ENCODE peak calls at places on chromosomes 12 and 14, in four cellular contexts. R is fibroblast of lung, P is GM23338, W is adipocyte. U is an unnamed sample.

GRCh38 chr14:104864267-104865068 is 600 bp upstream of the CEP170B start:
- DNase-seq in P (peak; percentile 96), R (no peak), W (peak; percentile 46), U (no peak)

GRCh38 chr12:12008232-12008850 is 62.4 kb upstream of the BCL2L14 start:
- DNase-seq in W (no peak), R (peak; percentile 47), P (peak; percentile 41), U (no peak)

GRCh38 chr14:104461676-104462443 is 117.7 kb upstream of the C14orf180 start:
- DNase-seq in R (no peak), W (no peak), P (peak; percentile 45), U (no peak)

GRCh38 chr12:65668981-65669695 is 155.1 kb upstream of the HMGA2 start:
- DNase-seq in R (peak; percentile 23), W (no peak), P (no peak), U (no peak)

GRCh38 chr14:30445852-30446251 is 113.1 kb upstream of the G2E3 start:
- DNase-seq in R (no peak), P (no peak), W (no peak), U (no peak)

GRCh38 chr12:102061556-102062418 is at the start of gene WASHC3:
- DNase-seq in P (peak; percentile 98), R (peak; percentile 91), W (peak; percentile 99), U (peak; percentile 63)

GRCh38 chr14:98231210-98231609 is 1040.8 kb downstream of the BCL11B start:
- DNase-seq in W (no peak), P (no peak), R (no peak), U (no peak)

GRCh38 chr12:29160230-29160629 is 11.2 kb downstream of the FAR2 start:
- DNase-seq in P (no peak), W (no peak), R (no peak), U (no peak)

GRCh38 chr14:102215071-102215470 is 75.4 kb downstream of the WDR20 start:
- DNase-seq in W (no peak), R (peak; percentile 88), P (no peak), U (no peak)

GRCh38 chr14:76947838-76948184 is 80.7 kb downstream of the IRF2BPL start:
- DNase-seq in W (no peak), R (no peak), P (no peak), U (no peak)
- H3K4me3 ChIP-seq in W (peak overlapping the region; percentile 23), R (no peak overlapping the region), P (peak overlapping the region; percentile 48), U (no peak overlapping the region)

GRCh38 chr12:112241176-112241575 is 115.8 kb downstream of the TRAFD1 start:
- DNase-seq in W (no peak), P (no peak), R (no peak), U (no peak)

GRCh38 chr12:112239881-112240280 is 114.5 kb downstream of the TRAFD1 start:
- DNase-seq in P (no peak), R (no peak), W (no peak), U (no peak)

GRCh38 chr12:112239020-112239419 is 113.7 kb downstream of the TRAFD1 start:
- DNase-seq in R (no peak), P (no peak), W (no peak), U (no peak)

DNA sequence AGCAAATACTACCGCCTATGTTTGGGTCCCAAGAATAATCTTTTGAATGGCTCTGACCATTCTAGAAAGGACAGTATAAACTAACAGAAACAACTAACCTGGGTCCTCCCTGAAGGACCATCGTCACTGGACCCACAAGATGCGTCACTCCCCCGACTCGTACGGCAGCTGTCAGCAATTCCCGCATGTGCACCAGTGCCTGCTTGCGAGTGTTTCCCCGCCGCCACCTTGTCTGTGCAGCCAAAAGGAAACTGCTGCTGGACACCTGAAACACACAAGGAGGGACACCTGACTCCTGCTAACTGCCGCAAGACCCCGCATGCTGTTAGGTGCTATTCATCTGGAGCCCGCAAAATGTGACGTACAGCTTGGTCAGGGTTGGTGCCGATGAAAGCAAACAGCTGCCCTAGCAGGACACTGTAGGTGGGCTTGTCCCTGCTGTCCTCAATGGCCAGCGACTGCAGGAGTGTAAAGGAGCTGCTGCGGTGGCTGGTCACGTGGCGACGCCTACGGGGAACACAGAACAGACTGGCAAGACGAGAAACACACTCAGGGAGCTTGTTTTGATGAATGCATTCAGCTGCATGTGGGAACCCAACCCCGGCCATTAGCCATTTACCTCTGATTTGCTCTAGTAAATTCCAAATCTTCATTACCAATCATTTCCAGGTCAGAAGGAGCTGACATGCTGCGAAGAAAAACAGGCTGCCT is 118.0 kb downstream of the TRAFD1 start:
- DNase-seq in P (no peak), R (no peak), W (no peak), U (no peak)
- H3K36me3 ChIP-seq in P (peaks cover 16% of the 10 kb centered on the region), R (peaks cover 12% of the 10 kb centered on the region), W (peaks cover 50% of the 10 kb centered on the region), U (peaks cover 7% of the 10 kb centered on the region)

DNA sequence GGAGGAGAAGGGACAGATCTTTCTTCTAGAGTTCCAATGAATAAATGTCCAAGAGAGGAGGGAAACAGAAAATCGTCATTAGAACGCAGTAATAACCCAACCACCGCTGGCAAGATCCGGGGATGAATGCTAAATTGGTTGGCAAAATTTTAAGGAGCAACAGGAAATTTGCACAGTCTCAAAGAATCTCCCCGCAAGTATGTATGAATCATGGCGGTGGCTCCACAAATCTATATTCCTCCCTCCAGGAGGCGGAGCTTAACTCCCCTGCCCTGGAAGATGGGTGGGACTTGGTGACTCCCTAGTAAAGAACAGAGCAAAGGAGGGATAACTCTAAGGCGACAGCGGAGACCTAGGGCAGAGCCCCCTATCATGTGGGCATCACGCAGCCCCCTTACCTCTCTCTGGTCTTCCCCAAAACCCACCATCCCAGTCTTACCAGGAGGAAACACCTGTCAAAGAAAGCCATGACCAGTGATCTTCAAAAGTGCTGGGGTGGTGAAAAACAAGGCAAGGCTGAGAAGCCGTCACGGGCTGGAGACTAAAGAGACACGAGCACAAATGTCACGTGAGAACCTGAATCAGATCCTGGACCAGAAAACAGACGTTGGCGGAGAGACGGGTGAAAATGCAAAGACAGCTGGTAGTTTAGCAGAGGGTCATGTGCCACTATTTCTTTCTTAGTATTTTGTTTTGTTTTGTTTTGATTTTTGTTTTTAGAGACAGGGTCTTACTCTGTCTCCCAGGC is 125.8 kb downstream of the NCOR2 start:
- DNase-seq in P (no peak), W (peak; percentile 91), R (peak; percentile 98), U (peak; percentile 57)
- H3K27me3 ChIP-seq in P (no peaks in the 10 kb centered on the region), W (no peaks in the 10 kb centered on the region), R (no peaks in the 10 kb centered on the region), U (no peaks in the 10 kb centered on the region)

DNA sequence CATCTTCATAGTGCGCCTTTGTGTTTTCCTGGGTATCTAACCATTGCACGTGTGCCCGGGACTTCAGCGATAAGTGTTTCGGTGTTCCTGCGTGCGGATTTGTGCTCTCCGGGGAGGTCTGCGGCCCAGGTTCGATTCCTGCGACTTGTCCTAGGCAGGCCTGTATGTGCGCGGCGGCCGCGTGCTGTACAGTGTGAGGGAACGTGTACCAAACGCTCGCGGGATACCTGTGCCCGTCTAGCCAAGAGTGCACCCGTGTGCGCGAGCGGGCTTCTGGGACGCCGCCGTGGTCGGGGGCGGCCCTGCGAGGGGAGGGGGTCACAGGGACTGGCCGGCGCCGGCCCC is 253 bp upstream of the DLK1 start:
- DNase-seq in P (peak; percentile 58), R (no peak), W (no peak), U (no peak)
- H3K4me3 ChIP-seq in P (peak overlapping the region; percentile 46), R (no peak overlapping the region), W (no peak overlapping the region), U (no peak overlapping the region)

GRCh38 chr12:104131609-104132008 is 6.4 kb downstream of the NFYB start:
- DNase-seq in R (no peak), W (no peak), P (no peak), U (no peak)
- H3K36me3 ChIP-seq in R (peaks cover 7% of the 10 kb centered on the region), W (peaks cover 71% of the 10 kb centered on the region), P (peaks cover 15% of the 10 kb centered on the region), U (peaks cover 6% of the 10 kb centered on the region)

GRCh38 chr14:70201994-70202393 is 13.2 kb upstream of the SLC8A3 start:
- DNase-seq in W (no peak), P (no peak), R (no peak), U (no peak)
- H3K27me3 ChIP-seq in W (peaks cover 4% of the 10 kb centered on the region), P (no peaks in the 10 kb centered on the region), R (no peaks in the 10 kb centered on the region), U (peaks cover 1% of the 10 kb centered on the region)

GRCh38 chr12:54033980-54034783 is 1.3 kb downstream of the HOXC5 start:
- DNase-seq in R (no peak), P (peak; percentile 58), W (peak; percentile 21), U (no peak)
- H3K4me3 ChIP-seq in R (no peak overlapping the region), P (peak overlapping the region; percentile 13), W (peak overlapping the region; percentile 83), U (peak overlapping the region; percentile 33)

DNA sequence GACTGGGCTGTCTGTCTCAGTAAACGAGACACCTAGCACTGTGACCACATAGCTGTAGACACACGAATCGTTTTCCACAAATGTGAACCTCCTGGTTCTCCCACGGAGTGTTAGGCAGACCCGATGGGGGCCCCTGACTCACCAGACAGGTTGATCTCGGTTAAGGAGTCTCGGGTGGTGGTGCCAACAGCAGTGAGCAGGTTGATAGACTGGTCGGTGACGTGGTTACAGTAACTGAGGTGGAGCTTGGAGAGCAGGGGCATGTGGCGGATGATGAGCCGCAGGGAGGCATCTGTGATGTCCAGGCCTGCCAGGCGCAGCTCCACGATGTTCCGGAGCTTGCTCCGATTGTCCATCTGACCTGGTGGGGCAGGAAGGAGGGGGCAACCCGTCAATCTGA is 39.8 kb downstream of the RNF34 start:
- DNase-seq in P (no peak), R (no peak), W (no peak), U (no peak)
- H3K36me3 ChIP-seq in P (peaks cover 39% of the 10 kb centered on the region), R (peaks cover 16% of the 10 kb centered on the region), W (peaks cover 40% of the 10 kb centered on the region), U (peaks cover 25% of the 10 kb centered on the region)